ENCODE peak calls at places on chromosomes 3 and 15, in four cellular contexts. E is SHP77, O is retina, G is neural progenitor cell. M is an unnamed sample.
A peak's percentile ranks its signal among the peaks of the same experiment; 100 is the strongest.

GRCh38 chr15:27057904-27058645 is 87.1 kb downstream of the GABRG3 start:
- DNase-seq in O (no peak), G (no peak), E (no peak), M (no peak)

GRCh38 chr3:139427283-139428060 is 38.0 kb upstream of the COPB2 start:
- DNase-seq in E (peak; percentile 65), G (peak; percentile 88), O (peak; percentile 75), M (peak; percentile 72)

GRCh38 chr15:97026781-97027180 is 696.3 kb downstream of the NR2F2 start:
- DNase-seq in E (no peak), O (no peak), G (no peak), M (no peak)

GRCh38 chr3:141710121-141710520 is 28.0 kb upstream of the RNF7 start:
- DNase-seq in O (no peak), E (no peak), G (no peak), M (no peak)

GRCh38 chr15:26866298-26867198 is at the start of gene GABRA5:
- DNase-seq in G (peak; percentile 86), E (no peak), O (peak; percentile 80), M (peak; percentile 44)

GRCh38 chr15:62783303-62783957 is 259.1 kb upstream of the TPM1 start:
- DNase-seq in G (no peak), O (no peak), E (no peak), M (no peak)

GRCh38 chr3:57161915-57162314 is 3.2 kb downstream of the IL17RD start:
- DNase-seq in G (no peak), O (no peak), E (no peak), M (no peak)

GRCh38 chr3:64399205-64399800 is 174.0 kb upstream of the PRICKLE2 start:
- DNase-seq in E (peak; percentile 40), G (peak; percentile 67), O (peak; percentile 68), M (peak; percentile 17)

GRCh38 chr15:39393575-39394335 is 187.1 kb upstream of the THBS1 start:
- DNase-seq in G (no peak), E (no peak), O (no peak), M (no peak)

GRCh38 chr3:25033407-25034029 is 394.5 kb upstream of the RARB start:
- DNase-seq in O (peak; percentile 62), E (peak; percentile 28), G (peak; percentile 79), M (peak; percentile 85)

GRCh38 chr3:128590948-128591347 is 59.7 kb downstream of the RPN1 start:
- DNase-seq in E (no peak), G (peak; percentile 49), O (no peak), M (no peak)

GRCh38 chr3:4063916-4064592 is 239.1 kb upstream of the SETMAR start:
- DNase-seq in E (no peak), G (no peak), O (no peak), M (no peak)

GRCh38 chr15:99703603-99704443 is 29.4 kb downstream of the LYSMD4 start:
- DNase-seq in G (peak; percentile 16), O (peak; percentile 10), E (peak; percentile 26), M (no peak)

GRCh38 chr15:57503911-57504598 is 87.6 kb upstream of the MYZAP start:
- DNase-seq in G (no peak), E (no peak), O (no peak), M (no peak)

GRCh38 chr3:111735271-111735758 is 123.8 kb upstream of the PHLDB2 start:
- DNase-seq in G (no peak), O (no peak), E (no peak), M (no peak)

GRCh38 chr3:43695443-43695842 is 4.7 kb downstream of the ABHD5 start:
- DNase-seq in G (no peak), O (no peak), E (no peak), M (no peak)

GRCh38 chr3:31559872-31560534 is 27.3 kb downstream of the STT3B start:
- DNase-seq in G (no peak), E (no peak), O (no peak), M (no peak)

GRCh38 chr15:70833897-70834765 is 19.8 kb downstream of the LARP6 start:
- DNase-seq in O (no peak), G (no peak), E (no peak), M (no peak)

GRCh38 chr3:124834723-124835718 is 52.1 kb downstream of the ITGB5 start:
- DNase-seq in O (peak; percentile 58), G (peak; percentile 62), E (peak; percentile 87), M (peak; percentile 41)

GRCh38 chr3:149277338-149277813 is 55.7 kb upstream of the CP start:
- DNase-seq in O (no peak), G (no peak), E (peak; percentile 49), M (no peak)

GRCh38 chr15:73265536-73266153 is 103.1 kb downstream of the HCN4 start:
- DNase-seq in O (peak; percentile 64), G (peak; percentile 76), E (peak; percentile 33), M (peak; percentile 51)

GRCh38 chr15:64791401-64791800 is 16.0 kb upstream of the RBPMS2 start:
- DNase-seq in E (no peak), G (no peak), O (no peak), M (no peak)

GRCh38 chr3:37024820-37025405 is 31.6 kb downstream of the MLH1 start:
- DNase-seq in G (no peak), E (no peak), O (no peak), M (no peak)